ENCODE peak calls at places on chromosomes 3 and 15, in nine cellular contexts. C is SJSA1; U is cardiac muscle cell; K is transverse colon; D is uterus; Z is CD8-positive, alpha-beta memory T cell; F is fibroblast of lung; O is left ventricle myocardium inferior; I is tibial artery. H is an unnamed sample.

GRCh38 chr15:34665498-34666116 is 82.2 kb upstream of the GOLGA8B start:
- DNase-seq in C (no peak), U (no peak), K (no peak), D (no peak), Z (no peak), F (no peak), O (no peak), I (no peak), H (no peak)

GRCh38 chr15:38486946-38487345 is 33.0 kb downstream of the FAM98B start:
- DNase-seq in C (no peak), U (no peak), K (no peak), D (no peak), Z (no peak), F (peak; percentile 25), O (no peak), I (no peak), H (no peak)

GRCh38 chr3:127961963-127962362 is 46.9 kb downstream of the KBTBD12 start:
- DNase-seq in C (no peak), U (no peak), K (no peak), D (no peak), Z (no peak), F (peak; percentile 59), O (no peak), I (no peak), H (no peak)

GRCh38 chr3:158018462-158018861 is 87.8 kb downstream of the SHOX2 start:
- DNase-seq in C (no peak), U (no peak), K (no peak), D (no peak), Z (no peak), F (no peak), O (no peak), I (no peak), H (no peak)

GRCh38 chr3:74883690-74884089 is 269.2 kb upstream of the CNTN3 start:
- DNase-seq in C (no peak), U (peak; percentile 16), K (no peak), D (no peak), Z (no peak), F (no peak), O (no peak), I (no peak), H (no peak)

GRCh38 chr3:13420051-13420816 is at the start of gene NUP210:
- DNase-seq in C (no peak), U (peak; percentile 82), K (peak; percentile 70), D (no peak), Z (peak; percentile 43), F (no peak), O (peak; percentile 22), I (no peak), H (peak; percentile 30)

GRCh38 chr15:90845201-90845949 is 23.0 kb upstream of the FURIN start:
- DNase-seq in C (peak; percentile 78), U (no peak), K (peak; percentile 29), D (no peak), Z (no peak), F (peak; percentile 87), O (no peak), I (no peak), H (no peak)

GRCh38 chr3:126932188-126932931 is 50.6 kb upstream of the PLXNA1 start:
- DNase-seq in C (peak; percentile 73), U (no peak), K (no peak), D (no peak), Z (no peak), F (peak; percentile 75), O (no peak), I (peak; percentile 64), H (peak; percentile 28)

GRCh38 chr15:70083423-70083822 is 14.3 kb downstream of the TLE3 start:
- DNase-seq in C (no peak), U (no peak), K (no peak), D (no peak), Z (no peak), F (no peak), O (no peak), I (no peak), H (no peak)

GRCh38 chr3:58585005-58585786 is 8.0 kb upstream of the FAM107A start:
- DNase-seq in C (peak; percentile 75), U (peak; percentile 74), K (peak; percentile 81), D (peak; percentile 80), Z (peak; percentile 19), F (peak; percentile 62), O (peak; percentile 89), I (peak; percentile 89), H (peak; percentile 86)

GRCh38 chr15:90376789-90377188 is 11.3 kb upstream of the IQGAP1 start:
- DNase-seq in C (no peak), U (no peak), K (peak; percentile 42), D (no peak), Z (peak; percentile 56), F (no peak), O (no peak), I (no peak), H (no peak)

GRCh38 chr15:70104227-70104626 is 6.5 kb upstream of the TLE3 start:
- DNase-seq in C (no peak), U (no peak), K (no peak), D (no peak), Z (no peak), F (no peak), O (no peak), I (no peak), H (no peak)

GRCh38 chr3:3665546-3665945 is 133.7 kb upstream of the LRRN1 start:
- DNase-seq in C (peak; percentile 39), U (no peak), K (no peak), D (no peak), Z (no peak), F (peak; percentile 82), O (no peak), I (no peak), H (no peak)

GRCh38 chr3:3665961-3666640 is 133.1 kb upstream of the LRRN1 start:
- DNase-seq in C (no peak), U (no peak), K (no peak), D (no peak), Z (no peak), F (no peak), O (peak; percentile 63), I (no peak), H (no peak)

GRCh38 chr3:3664916-3665315 is 134.3 kb upstream of the LRRN1 start:
- DNase-seq in C (no peak), U (no peak), K (no peak), D (no peak), Z (no peak), F (peak; percentile 92), O (no peak), I (no peak), H (no peak)

GRCh38 chr3:3666664-3667063 is 132.6 kb upstream of the LRRN1 start:
- DNase-seq in C (no peak), U (no peak), K (no peak), D (no peak), Z (no peak), F (peak; percentile 43), O (no peak), I (no peak), H (no peak)

DNA sequence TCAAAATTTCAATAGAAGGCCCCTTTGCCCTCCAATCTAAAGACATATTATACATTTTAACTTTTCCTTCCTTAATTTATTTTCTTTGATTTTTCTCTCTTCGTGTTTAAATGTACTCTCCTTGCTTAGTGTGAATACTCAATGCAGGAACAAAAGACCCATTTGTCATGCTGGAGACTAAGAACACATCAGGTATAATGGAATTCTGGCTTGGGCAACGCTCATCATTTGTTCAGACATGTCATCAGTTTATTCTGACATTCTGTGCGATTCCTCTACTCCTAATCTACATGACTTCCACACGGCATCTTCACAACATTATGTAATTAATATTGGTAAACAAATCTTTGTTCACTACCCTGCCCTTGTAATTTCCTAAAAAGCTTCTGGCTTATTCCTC is 136.6 kb upstream of the LRRN1 start:
- DNase-seq in C (no peak), U (no peak), K (no peak), D (no peak), Z (no peak), F (peak; percentile 11), O (no peak), I (no peak), H (no peak)
- H3K4me1 ChIP-seq in C (peaks cover 4% of the 10 kb centered on the region), U (no peaks in the 10 kb centered on the region), K (no peaks in the 10 kb centered on the region), D (no peaks in the 10 kb centered on the region), Z (no peaks in the 10 kb centered on the region), F (no peaks in the 10 kb centered on the region), O (peaks cover 7% of the 10 kb centered on the region), I (no peaks in the 10 kb centered on the region), H (no peaks in the 10 kb centered on the region)

GRCh38 chr15:66588971-66589370 is 23.2 kb upstream of the LCTL start:
- DNase-seq in C (no peak), U (no peak), K (no peak), D (no peak), Z (no peak), F (no peak), O (no peak), I (no peak), H (no peak)
- H3K4me3 ChIP-seq in C (no peak overlapping the region), U (no peak overlapping the region), K (no peak overlapping the region), D (no peak overlapping the region), Z (no peak overlapping the region), F (no peak overlapping the region), O (no peak overlapping the region), I (no peak overlapping the region), H (no peak overlapping the region)

GRCh38 chr3:32488609-32489008 is 14.0 kb downstream of the CMTM6 start:
- DNase-seq in C (no peak), U (no peak), K (no peak), D (no peak), Z (no peak), F (no peak), O (no peak), I (no peak), H (no peak)

GRCh38 chr3:32492684-32493436 is 9.8 kb downstream of the CMTM6 start:
- DNase-seq in C (no peak), U (no peak), K (no peak), D (no peak), Z (no peak), F (peak; percentile 66), O (no peak), I (no peak), H (no peak)

GRCh38 chr3:32495085-32495484 is 7.6 kb downstream of the CMTM6 start:
- DNase-seq in C (no peak), U (no peak), K (no peak), D (no peak), Z (no peak), F (no peak), O (no peak), I (no peak), H (no peak)

GRCh38 chr3:32495609-32496008 is 7.0 kb downstream of the CMTM6 start:
- DNase-seq in C (no peak), U (no peak), K (no peak), D (no peak), Z (no peak), F (no peak), O (no peak), I (no peak), H (no peak)

GRCh38 chr3:32493437-32494414 is 8.9 kb downstream of the CMTM6 start:
- DNase-seq in C (no peak), U (no peak), K (no peak), D (no peak), Z (no peak), F (peak; percentile 65), O (no peak), I (no peak), H (no peak)
- H3K4me1 ChIP-seq in C (peaks cover 19% of the 10 kb centered on the region), U (peaks cover 13% of the 10 kb centered on the region), K (peaks cover 11% of the 10 kb centered on the region), D (peaks cover 6% of the 10 kb centered on the region), Z (peaks cover 28% of the 10 kb centered on the region), F (no peaks in the 10 kb centered on the region), O (peaks cover 35% of the 10 kb centered on the region), I (no peaks in the 10 kb centered on the region), H (peaks cover 32% of the 10 kb centered on the region)

DNA sequence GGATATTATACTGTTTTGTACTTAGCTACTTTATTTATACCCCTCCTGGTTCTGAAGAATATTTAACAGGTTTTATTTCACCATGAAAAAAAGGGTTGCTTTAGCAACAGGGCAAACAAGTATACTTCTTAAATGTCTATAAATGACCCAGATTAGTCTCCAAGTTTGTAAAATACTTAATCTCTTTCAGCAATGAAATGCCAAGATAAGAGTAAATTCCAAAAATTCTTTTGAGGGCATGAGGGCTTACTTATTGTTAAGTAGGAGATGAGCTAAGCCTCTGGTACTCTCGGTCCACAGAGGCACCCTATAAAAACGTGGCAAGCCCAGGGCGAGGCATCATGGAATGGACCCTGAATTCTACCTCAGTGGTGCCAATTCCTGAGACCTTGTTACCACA is 264.8 kb upstream of the NSMCE3 start:
- DNase-seq in C (no peak), U (no peak), K (no peak), D (no peak), Z (no peak), F (peak; percentile 15), O (no peak), I (no peak), H (no peak)
- H3K4me3 ChIP-seq in C (no peak overlapping the region), U (no peak overlapping the region), K (no peak overlapping the region), D (no peak overlapping the region), Z (no peak overlapping the region), F (no peak overlapping the region), O (no peak overlapping the region), I (no peak overlapping the region), H (no peak overlapping the region)

H was measured in heart right ventricle.